ENCODE peak calls at places on chromosome 20, in four cellular contexts. One of them, this sample, is unnamed. For H3K27me3, the result is how much of the 10 kb centered on the place peaks cover.

GRCh38 chr20:58481541-58482021 is 33.6 kb downstream of the APCDD1L start:
- DNase-seq in psoas muscle: peak
- DNase-seq in tibial artery: no peak
- DNase-seq in stomach: peak
- DNase-seq in this sample: no peak

GRCh38 chr20:13492001-13492480 is 146.7 kb downstream of the TASP1 start:
- DNase-seq in psoas muscle: no peak
- DNase-seq in tibial artery: no peak
- DNase-seq in stomach: no peak
- DNase-seq in this sample: no peak

GRCh38 chr20:34574426-34574825 is 15.9 kb downstream of the MAP1LC3A start:
- DNase-seq in psoas muscle: no peak
- DNase-seq in tibial artery: no peak
- DNase-seq in stomach: no peak
- DNase-seq in this sample: no peak

GRCh38 chr20:7703436-7703835 is 236.8 kb downstream of the HAO1 start:
- DNase-seq in psoas muscle: no peak
- DNase-seq in tibial artery: no peak
- DNase-seq in stomach: no peak
- DNase-seq in this sample: no peak

GRCh38 chr20:16123623-16124022 is 449.6 kb downstream of the KIF16B start:
- DNase-seq in psoas muscle: no peak
- DNase-seq in tibial artery: no peak
- DNase-seq in stomach: no peak
- DNase-seq in this sample: no peak

GRCh38 chr20:19047040-19047950 is 165.1 kb upstream of the SLC24A3 start:
- DNase-seq in psoas muscle: peak
- DNase-seq in tibial artery: peak
- DNase-seq in stomach: peak
- DNase-seq in this sample: peak

GRCh38 chr20:62132421-62132820 is 10.1 kb downstream of the LSM14B start:
- DNase-seq in psoas muscle: peak
- DNase-seq in tibial artery: no peak
- DNase-seq in stomach: no peak
- DNase-seq in this sample: peak

GRCh38 chr20:29873946-29874345 is 1383.5 kb upstream of the DEFB115 start:
- DNase-seq in psoas muscle: peak
- DNase-seq in tibial artery: peak
- DNase-seq in stomach: peak
- DNase-seq in this sample: peak

GRCh38 chr20:10511166-10511506 is 76.0 kb downstream of the SLX4IP start:
- DNase-seq in psoas muscle: no peak
- DNase-seq in tibial artery: no peak
- DNase-seq in stomach: no peak
- DNase-seq in this sample: no peak

GRCh38 chr20:3565851-3566250 is 95.0 kb downstream of the ATRN start:
- DNase-seq in psoas muscle: no peak
- DNase-seq in tibial artery: no peak
- DNase-seq in stomach: no peak
- DNase-seq in this sample: no peak

GRCh38 chr20:46702447-46703203 is 6.8 kb upstream of the SLC2A10 start:
- DNase-seq in psoas muscle: no peak
- DNase-seq in tibial artery: no peak
- DNase-seq in stomach: no peak
- DNase-seq in this sample: no peak

GRCh38 chr20:62358171-62358719 is 8.9 kb downstream of the LAMA5 start:
- DNase-seq in psoas muscle: peak
- DNase-seq in tibial artery: peak
- DNase-seq in stomach: peak
- DNase-seq in this sample: peak

GRCh38 chr20:23606652-23607049 is 934 bp upstream of the CST9 start:
- DNase-seq in psoas muscle: peak
- DNase-seq in tibial artery: peak
- DNase-seq in stomach: peak
- DNase-seq in this sample: peak

GRCh38 chr20:4563031-4563430 is 158.7 kb upstream of the PRND start:
- DNase-seq in psoas muscle: no peak
- DNase-seq in tibial artery: no peak
- DNase-seq in stomach: no peak
- DNase-seq in this sample: no peak

DNA sequence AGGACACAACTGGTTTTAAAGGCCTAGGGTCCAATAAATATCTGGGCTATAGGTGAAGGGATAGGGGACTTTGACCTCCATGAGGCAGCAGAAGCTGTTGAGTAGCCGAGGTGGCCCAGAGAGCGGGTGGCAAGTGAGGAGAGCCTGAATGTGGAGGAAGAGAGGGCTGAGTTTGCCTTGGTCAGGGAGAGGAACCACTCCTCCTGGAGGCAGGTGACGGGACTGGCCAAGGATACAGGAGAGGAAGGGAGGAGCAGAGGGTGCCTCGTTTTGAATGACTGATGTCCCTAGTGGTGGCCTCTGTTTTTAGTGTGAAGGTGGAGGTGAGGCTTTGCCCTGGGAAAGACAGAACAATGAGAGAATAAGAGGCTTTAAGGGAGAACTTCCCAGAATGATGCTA is 19.1 kb upstream of the AAR2 start:
- DNase-seq in psoas muscle: no peak
- DNase-seq in tibial artery: no peak
- DNase-seq in stomach: no peak
- DNase-seq in this sample: no peak
- TF ChIP-seq CTCF in psoas muscle: no peak
- TF ChIP-seq CTCF in tibial artery: no peak
- TF ChIP-seq CTCF in stomach: no peak
- TF ChIP-seq CTCF in this sample: no peak

GRCh38 chr20:45462711-45463110 is 6.8 kb upstream of the WFDC2 start:
- DNase-seq in psoas muscle: no peak
- DNase-seq in tibial artery: no peak
- DNase-seq in stomach: no peak
- DNase-seq in this sample: no peak
- H3K27me3 ChIP-seq in psoas muscle: under half
- H3K27me3 ChIP-seq in tibial artery: under half
- H3K27me3 ChIP-seq in stomach: under half
- H3K27me3 ChIP-seq in this sample: under half

GRCh38 chr20:33076662-33077398 is 2.6 kb upstream of the BPIFB4 start:
- DNase-seq in psoas muscle: no peak
- DNase-seq in tibial artery: no peak
- DNase-seq in stomach: no peak
- DNase-seq in this sample: no peak
- TF ChIP-seq CTCF in psoas muscle: peak
- TF ChIP-seq CTCF in tibial artery: no peak
- TF ChIP-seq CTCF in stomach: no peak
- TF ChIP-seq CTCF in this sample: peak

GRCh38 chr20:53258741-53259140 is 286.6 kb downstream of the TSHZ2 start:
- DNase-seq in psoas muscle: no peak
- DNase-seq in tibial artery: no peak
- DNase-seq in stomach: no peak
- DNase-seq in this sample: no peak

GRCh38 chr20:53260591-53260990 is 288.4 kb downstream of the TSHZ2 start:
- DNase-seq in psoas muscle: no peak
- DNase-seq in tibial artery: no peak
- DNase-seq in stomach: no peak
- DNase-seq in this sample: no peak

GRCh38 chr20:53263554-53264438 is 291.6 kb downstream of the TSHZ2 start:
- DNase-seq in psoas muscle: no peak
- DNase-seq in tibial artery: no peak
- DNase-seq in stomach: no peak
- DNase-seq in this sample: no peak

GRCh38 chr20:53262294-53262840 is 290.2 kb downstream of the TSHZ2 start:
- DNase-seq in psoas muscle: no peak
- DNase-seq in tibial artery: no peak
- DNase-seq in stomach: no peak
- DNase-seq in this sample: no peak

DNA sequence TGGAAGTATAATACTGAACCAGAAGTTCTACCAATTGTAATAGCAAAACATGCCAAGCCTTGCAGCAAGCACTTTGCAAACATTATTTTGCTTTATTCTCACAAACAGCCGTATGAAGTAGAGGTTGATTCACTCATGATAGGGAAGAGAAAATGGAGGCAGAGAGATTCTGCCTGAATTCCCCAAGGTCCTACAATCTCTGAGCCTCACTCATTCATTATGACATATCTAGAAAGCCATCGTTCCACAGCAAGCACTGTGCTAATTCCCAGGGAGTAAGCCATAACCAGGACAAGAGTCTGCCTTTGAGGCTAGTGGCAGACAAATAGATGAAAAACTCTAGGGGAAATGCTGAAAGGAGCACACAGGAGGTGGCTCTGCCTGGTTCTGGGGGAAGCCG is 288.0 kb downstream of the TSHZ2 start:
- DNase-seq in psoas muscle: no peak
- DNase-seq in tibial artery: no peak
- DNase-seq in stomach: no peak
- DNase-seq in this sample: no peak
- H3K27me3 ChIP-seq in psoas muscle: under half
- H3K27me3 ChIP-seq in tibial artery: under half
- H3K27me3 ChIP-seq in stomach: under half
- H3K27me3 ChIP-seq in this sample: under half

This sample was measured in heart left ventricle.